ENCODE peak calls at places on chromosomes 2 and 18, in seven cellular contexts. M, Z, Y, R, O, V and X are unnamed samples.
A peak's percentile ranks its signal among the peaks of the same experiment; 100 is the strongest.

GRCh38 chr18:7023581-7023980 is 94.0 kb downstream of the LAMA1 start:
- DNase-seq in M (no peak), Z (no peak), Y (no peak), R (no peak), O (no peak), V (no peak), X (no peak)

GRCh38 chr2:1413156-1413690 is at the start of gene TPO:
- DNase-seq in M (no peak), Z (no peak), Y (no peak), R (no peak), O (no peak), V (no peak), X (no peak)

GRCh38 chr2:114127372-114127771 is 237.5 kb downstream of the ACTR3 start:
- DNase-seq in M (no peak), Z (no peak), Y (no peak), R (no peak), O (no peak), V (peak; percentile 12), X (no peak)

GRCh38 chr18:59268722-59269562 is 4.3 kb downstream of the RAX start:
- DNase-seq in M (peak; percentile 64), Z (no peak), Y (peak; percentile 91), R (peak; percentile 87), O (no peak), V (peak; percentile 80), X (peak; percentile 51)

GRCh38 chr2:207849443-207849842 is 79.7 kb upstream of the FZD5 start:
- DNase-seq in M (no peak), Z (no peak), Y (no peak), R (no peak), O (no peak), V (no peak), X (no peak)

GRCh38 chr2:134231965-134232340 is 21.9 kb upstream of the MGAT5 start:
- DNase-seq in M (no peak), Z (no peak), Y (no peak), R (no peak), O (no peak), V (no peak), X (peak; percentile 57)

GRCh38 chr2:12456293-12457151 is 260.2 kb upstream of the TRIB2 start:
- DNase-seq in M (peak; percentile 69), Z (peak; percentile 26), Y (peak; percentile 24), R (peak; percentile 53), O (peak; percentile 48), V (peak; percentile 89), X (peak; percentile 92)

GRCh38 chr2:209382775-209383174 is 41.1 kb upstream of the MAP2 start:
- DNase-seq in M (no peak), Z (no peak), Y (no peak), R (no peak), O (no peak), V (no peak), X (peak; percentile 40)

GRCh38 chr2:48343571-48344440 is 186.1 kb upstream of the STON1 start:
- DNase-seq in M (peak; percentile 66), Z (no peak), Y (no peak), R (no peak), O (no peak), V (peak; percentile 15), X (peak; percentile 90)

GRCh38 chr2:69013837-69014796 is 1.1 kb downstream of the ANTXR1 start:
- DNase-seq in M (peak; percentile 11), Z (no peak), Y (peak; percentile 25), R (peak; percentile 43), O (no peak), V (peak; percentile 39), X (peak; percentile 16)

GRCh38 chr18:77803024-77803423 is 553.4 kb downstream of the GALR1 start:
- DNase-seq in M (no peak), Z (no peak), Y (no peak), R (no peak), O (no peak), V (no peak), X (no peak)

GRCh38 chr2:41836944-41837343 is 210.9 kb upstream of the PKDCC start:
- DNase-seq in M (peak; percentile 52), Z (peak; percentile 28), Y (peak; percentile 83), R (peak; percentile 91), O (peak; percentile 7), V (peak; percentile 80), X (peak; percentile 64)

GRCh38 chr2:176845718-176846117 is 366.9 kb upstream of the HNRNPA3 start:
- DNase-seq in M (peak; percentile 10), Z (no peak), Y (no peak), R (no peak), O (no peak), V (no peak), X (no peak)

GRCh38 chr2:10384089-10384734 is 63.9 kb downstream of the ODC1 start:
- DNase-seq in M (no peak), Z (no peak), Y (no peak), R (no peak), O (no peak), V (no peak), X (no peak)
- H3K4me1 ChIP-seq in M (peaks cover 69% of the 10 kb centered on the region), Z (peaks cover 54% of the 10 kb centered on the region), Y (peaks cover 15% of the 10 kb centered on the region), R (peaks cover 16% of the 10 kb centered on the region), O (peaks cover 8% of the 10 kb centered on the region), V (peaks cover 10% of the 10 kb centered on the region), X (peaks cover 71% of the 10 kb centered on the region)

GRCh38 chr2:240640939-240641338 is 15.7 kb downstream of the GPR35 start:
- DNase-seq in M (no peak), Z (no peak), Y (peak; percentile 82), R (peak; percentile 86), O (peak; percentile 29), V (peak; percentile 76), X (peak; percentile 50)
- TF ChIP-seq CTCF in M (no peak), Z (no peak), Y (peak; percentile 71), R (peak; percentile 88), O (peak; percentile 68), V (peak; percentile 53), X (peak; percentile 54)

DNA sequence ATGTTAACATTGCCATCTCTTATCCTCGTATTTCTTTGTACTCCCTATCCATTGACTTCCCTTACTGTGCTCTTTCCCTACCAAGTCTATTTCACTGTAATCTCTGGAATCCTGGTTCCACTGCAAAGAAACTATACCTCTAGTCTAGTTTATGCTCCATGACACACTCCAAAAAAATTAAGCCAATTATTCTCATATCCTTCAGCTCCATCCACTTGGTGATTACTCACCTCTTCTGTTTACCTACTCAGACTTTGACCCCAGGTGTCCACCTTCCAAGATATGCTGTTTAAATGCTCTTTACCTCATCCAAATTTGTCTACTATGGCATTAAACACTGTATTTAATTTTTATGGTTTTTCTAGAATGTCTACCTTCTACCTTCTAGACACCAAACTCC is 137.9 kb downstream of the ATAD2B start:
- DNase-seq in M (no peak), Z (no peak), Y (no peak), R (no peak), O (no peak), V (peak; percentile 37), X (peak; percentile 89)
- TF ChIP-seq EZH2phosphoT487 in M (no peak), Z (no peak), Y (no peak), R (no peak), O (no peak), V (no peak), X (no peak)

DNA sequence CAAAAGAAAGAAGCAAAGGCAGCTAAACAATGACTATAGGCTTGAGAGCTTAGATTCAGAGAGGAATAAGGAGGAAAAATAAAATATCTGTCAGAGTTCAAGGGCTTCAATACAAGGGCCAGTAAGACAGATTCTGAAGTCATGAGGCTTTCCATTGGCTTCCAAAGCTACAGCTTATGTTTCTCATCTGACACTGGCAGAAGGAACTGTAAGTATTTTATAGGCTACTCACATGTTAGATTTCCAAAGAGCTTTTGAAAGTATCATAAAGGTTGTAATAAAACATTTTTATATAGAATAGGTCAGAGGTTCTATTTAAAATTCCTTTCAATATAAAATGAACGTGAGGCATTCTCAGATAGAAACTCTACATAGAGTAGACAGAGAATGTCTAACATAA is 746.6 kb upstream of the NXPH2 start:
- DNase-seq in M (no peak), Z (no peak), Y (no peak), R (no peak), O (no peak), V (no peak), X (no peak)
- H3K4me1 ChIP-seq in M (no peaks in the 10 kb centered on the region), Z (no peaks in the 10 kb centered on the region), Y (peaks cover 6% of the 10 kb centered on the region), R (peaks cover 2% of the 10 kb centered on the region), O (no peaks in the 10 kb centered on the region), V (peaks cover 12% of the 10 kb centered on the region), X (no peaks in the 10 kb centered on the region)

DNA sequence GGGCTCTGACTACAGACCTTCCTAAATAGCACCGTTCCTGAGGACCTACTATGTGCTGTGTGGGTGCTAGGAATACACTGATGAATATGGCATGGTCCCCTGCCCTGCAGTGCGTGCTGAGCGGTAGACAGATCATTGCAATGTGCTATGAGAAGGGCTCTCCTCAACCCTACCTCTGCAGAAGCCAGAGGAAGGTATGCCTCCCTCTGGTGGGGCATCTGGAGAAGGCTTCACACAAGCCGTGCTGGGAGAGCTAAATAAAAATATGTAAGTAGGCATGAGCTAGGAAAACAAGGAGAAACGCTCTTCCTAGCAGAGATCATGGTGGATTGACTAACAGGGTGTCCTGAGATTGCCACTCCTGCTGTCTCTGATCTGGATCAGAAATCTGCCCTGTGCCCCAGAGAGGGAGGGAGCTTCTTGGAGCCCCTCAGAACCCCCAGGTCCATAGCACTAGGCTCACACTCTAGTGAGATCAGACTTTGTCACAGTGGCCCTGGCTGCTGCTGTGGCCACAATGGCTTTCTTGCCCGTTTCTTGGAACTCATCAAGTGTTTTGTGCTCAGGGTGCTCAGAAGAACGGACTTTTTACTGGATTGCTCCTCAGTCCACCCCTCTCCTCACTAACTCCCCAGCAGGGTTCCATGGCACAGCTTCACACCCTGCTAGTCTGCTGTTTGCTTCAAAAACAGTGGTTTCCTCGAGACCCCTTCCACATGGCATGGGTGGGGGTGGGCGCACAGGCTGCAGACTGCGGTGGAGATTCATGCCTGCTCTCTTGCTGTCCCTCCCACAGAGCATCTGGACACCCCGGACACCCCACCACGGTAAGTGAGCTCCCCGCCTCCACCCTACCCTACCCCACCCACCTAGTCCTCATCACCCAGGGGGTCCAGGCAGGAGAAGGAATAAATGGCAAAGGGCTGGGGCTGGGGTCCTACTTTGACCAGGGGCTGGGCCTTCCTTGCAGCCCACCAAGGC is 14.2 kb downstream of the SIGLEC15 start:
- DNase-seq in M (no peak), Z (no peak), Y (peak; percentile 50), R (peak; percentile 76), O (peak; percentile 10), V (peak; percentile 67), X (peak; percentile 62)
- TF ChIP-seq CTCF in M (no peak), Z (no peak), Y (peak; percentile 49), R (peak; percentile 76), O (peak; percentile 59), V (peak; percentile 46), X (peak; percentile 61)

GRCh38 chr2:54107903-54108615 is 7.4 kb upstream of the ACYP2 start:
- DNase-seq in M (no peak), Z (no peak), Y (peak; percentile 8), R (no peak), O (no peak), V (no peak), X (no peak)
- TF ChIP-seq EZH2phosphoT487 in M (no peak), Z (no peak), Y (no peak), R (no peak), O (no peak), V (no peak), X (no peak)